ENCODE peak calls at places on chromosomes 1 and 21, in ten cellular contexts. U is fibroblast of lung; K is stimulated activated CD4-positive, alpha-beta T cell treated with anti-CD3 and anti-CD28 coated beads, Interleukin-15, amount 100 ng/mL, for 24 hours; I is cardiac muscle cell; D is activated T-cell treated with anti-CD3 and anti-CD28 coated beads, Interleukin-2, amount 50 U/mL, for 72 hours; Q is stimulated activated CD8-positive, alpha-beta memory T cell treated with anti-CD3 and anti-CD28 coated beads, Interleukin-15, amount 100 ng/mL, for 1 hour; F is naive B cell; L is activated CD4-positive, alpha-beta T cell treated with anti-CD3 and anti-CD28 coated beads, Interleukin-2, amount 10 ng/mL, durations not matched to agents 7 days and 5 days; J is mammary epithelial cell; R is T-helper 9 cell. B is an unnamed sample.

GRCh38 chr1:117824612-117825011 is 104.8 kb downstream of the GDAP2 start:
- DNase-seq in D (no peak), K (no peak), J (no peak), U (peak), I (no peak), R (no peak), F (no peak), Q (no peak), L (no peak), B (no peak)

GRCh38 chr1:179754031-179754624 is 11.0 kb downstream of the FAM163A start:
- DNase-seq in I (peak), L (no peak), D (no peak), J (peak), K (no peak), F (no peak), Q (no peak), R (no peak), U (peak), B (no peak)

GRCh38 chr1:61654067-61654466 is 70.9 kb downstream of the TM2D1 start:
- DNase-seq in L (no peak), I (no peak), J (no peak), U (no peak), F (no peak), K (no peak), D (no peak), R (no peak), Q (no peak), B (no peak)

GRCh38 chr1:209829716-209830115 is 1.9 kb downstream of the UTP25 start:
- DNase-seq in L (no peak), J (no peak), Q (no peak), D (no peak), F (no peak), R (no peak), K (no peak), U (no peak), I (no peak), B (no peak)

GRCh38 chr1:170511066-170511465 is 20.9 kb upstream of the GORAB start:
- DNase-seq in U (no peak), D (no peak), L (no peak), Q (no peak), F (no peak), K (no peak), R (no peak), J (no peak), I (no peak), B (no peak)

GRCh38 chr1:111716371-111716770 is 22.8 kb downstream of the INKA2 start:
- DNase-seq in R (no peak), F (no peak), K (no peak), Q (no peak), I (no peak), L (no peak), U (no peak), D (no peak), J (no peak), B (no peak)

GRCh38 chr1:71522721-71523120 is 441.9 kb upstream of the ZRANB2 start:
- DNase-seq in R (no peak), Q (no peak), U (peak), L (no peak), F (no peak), D (no peak), K (no peak), J (no peak), I (no peak), B (no peak)

GRCh38 chr1:65036614-65037180 is 70.3 kb upstream of the JAK1 start:
- DNase-seq in R (no peak), L (no peak), I (no peak), D (no peak), J (peak), F (no peak), U (peak), Q (no peak), K (no peak), B (no peak)

GRCh38 chr1:187413770-187414169 is 585.0 kb downstream of the PLA2G4A start:
- DNase-seq in F (no peak), D (no peak), K (no peak), J (no peak), R (no peak), U (peak), L (no peak), I (peak), Q (no peak), B (no peak)

GRCh38 chr1:218547901-218548730 is 203.0 kb downstream of the TGFB2 start:
- DNase-seq in K (no peak), U (no peak), D (no peak), L (no peak), J (no peak), Q (no peak), F (no peak), I (no peak), R (no peak), B (no peak)

GRCh38 chr1:163570061-163570460 is 248.3 kb downstream of the NUF2 start:
- DNase-seq in U (no peak), F (no peak), I (no peak), L (no peak), D (no peak), Q (no peak), R (no peak), K (no peak), J (no peak), B (no peak)

GRCh38 chr1:160711528-160712311 is at the start of gene CD48:
- DNase-seq in Q (peak), L (peak), K (peak), F (peak), I (no peak), R (peak), J (no peak), U (no peak), D (peak), B (no peak)

GRCh38 chr1:227884370-227885134 is 63.2 kb downstream of the WNT9A start:
- DNase-seq in Q (no peak), I (no peak), K (no peak), L (no peak), D (no peak), F (no peak), R (no peak), U (no peak), J (no peak), B (no peak)

GRCh38 chr1:44031051-44031899 is at the start of gene SLC6A9:
- DNase-seq in K (peak), D (peak), Q (no peak), U (peak), F (peak), J (peak), L (peak), I (peak), R (no peak), B (no peak)

GRCh38 chr1:184387069-184387870 is 441 bp downstream of the C1orf21 start:
- DNase-seq in K (peak), I (peak), R (peak), D (peak), L (peak), U (no peak), Q (peak), J (peak), F (peak), B (no peak)

GRCh38 chr1:1213919-1214599 is at the start of gene TNFRSF4:
- DNase-seq in Q (no peak), U (no peak), F (no peak), K (peak), J (no peak), I (no peak), R (no peak), D (peak), L (no peak), B (no peak)

GRCh38 chr1:95984975-95985374 is 736.6 kb upstream of the PTBP2 start:
- DNase-seq in D (no peak), U (no peak), L (no peak), J (no peak), Q (no peak), F (no peak), K (no peak), I (no peak), R (no peak), B (no peak)

GRCh38 chr1:226938903-226939438 is 1.1 kb upstream of the COQ8A start:
- DNase-seq in D (no peak), I (peak), R (no peak), F (no peak), L (no peak), J (peak), K (no peak), Q (no peak), U (peak), B (no peak)

GRCh38 chr1:16208270-16208987 is 4.0 kb downstream of the ARHGEF19 start:
- DNase-seq in K (no peak), L (no peak), J (no peak), Q (no peak), R (no peak), F (no peak), I (peak), U (no peak), D (no peak), B (no peak)

GRCh38 chr1:198858026-198858425 is 219.2 kb downstream of the PTPRC start:
- DNase-seq in Q (no peak), U (no peak), F (no peak), R (no peak), L (no peak), D (no peak), J (no peak), I (no peak), K (no peak), B (no peak)

GRCh38 chr1:198775606-198776005 is 136.8 kb downstream of the PTPRC start:
- DNase-seq in I (peak), U (peak), R (no peak), Q (no peak), F (no peak), D (no peak), J (no peak), K (no peak), L (no peak), B (no peak)

GRCh38 chr1:52288286-52288685 is 77.7 kb downstream of the CC2D1B start:
- DNase-seq in I (peak), F (no peak), R (no peak), D (no peak), U (peak), K (no peak), L (no peak), Q (no peak), J (no peak), B (no peak)

GRCh38 chr21:32930673-32931072 is 95.1 kb upstream of the OLIG2 start:
- DNase-seq in U (peak), L (no peak), I (peak), R (no peak), F (no peak), Q (no peak), K (no peak), D (no peak), J (no peak), B (no peak)

GRCh38 chr1:223216482-223217205 is 73.6 kb upstream of the TLR5 start:
- DNase-seq in U (no peak), I (no peak), K (no peak), J (no peak), Q (no peak), R (no peak), F (no peak), D (no peak), L (no peak), B (no peak)

GRCh38 chr1:218164930-218165686 is 120.0 kb upstream of the RRP15 start:
- DNase-seq in F (peak), D (peak), U (peak), J (no peak), R (no peak), I (peak), Q (no peak), L (no peak), K (peak), B (no peak)

GRCh38 chr1:51552929-51553807 is 34.1 kb upstream of the EPS15 start:
- DNase-seq in L (no peak), F (no peak), D (no peak), K (no peak), I (no peak), U (no peak), J (no peak), R (no peak), Q (no peak), B (no peak)

GRCh38 chr21:42525228-42525604 is 11.6 kb downstream of the SLC37A1 start:
- DNase-seq in F (no peak), K (no peak), D (no peak), U (peak), I (no peak), Q (no peak), J (peak), R (no peak), L (no peak), B (no peak)

GRCh38 chr1:232267092-232267836 is 362.7 kb downstream of the SIPA1L2 start:
- DNase-seq in I (no peak), J (no peak), L (no peak), K (no peak), R (no peak), F (no peak), Q (no peak), D (no peak), U (no peak), B (no peak)